ENCODE peak calls at places on chromosomes 12 and 14, in four cellular contexts. One of them, this sample, is unnamed.

GRCh38 chr14:90017371-90017770 is 44.4 kb upstream of the KCNK13 start:
- DNase-seq in A549: no peak
- DNase-seq in skeletal muscle cell: no peak
- DNase-seq in fibroblast of mammary gland: no peak
- DNase-seq in this sample: no peak

GRCh38 chr14:58151264-58151700 is 731 bp downstream of the ARMH4 start:
- DNase-seq in A549: no peak
- DNase-seq in skeletal muscle cell: no peak
- DNase-seq in fibroblast of mammary gland: peak; percentile 7
- DNase-seq in this sample: no peak

GRCh38 chr14:80624581-80624980 is 317.0 kb downstream of the CEP128 start:
- DNase-seq in A549: no peak
- DNase-seq in skeletal muscle cell: no peak
- DNase-seq in fibroblast of mammary gland: no peak
- DNase-seq in this sample: no peak

GRCh38 chr12:50062733-50063452 is 5.5 kb downstream of the ASIC1 start:
- DNase-seq in A549: no peak
- DNase-seq in skeletal muscle cell: no peak
- DNase-seq in fibroblast of mammary gland: no peak
- DNase-seq in this sample: no peak

GRCh38 chr14:91154851-91155625 is 41.2 kb downstream of the DGLUCY start:
- DNase-seq in A549: peak; percentile 30
- DNase-seq in skeletal muscle cell: peak; percentile 52
- DNase-seq in fibroblast of mammary gland: peak; percentile 72
- DNase-seq in this sample: no peak

GRCh38 chr14:20350860-20351259 is 7.4 kb downstream of the PARP2 start:
- DNase-seq in A549: no peak
- DNase-seq in skeletal muscle cell: no peak
- DNase-seq in fibroblast of mammary gland: peak; percentile 20
- DNase-seq in this sample: no peak

GRCh38 chr12:113247123-113248045 is 26.1 kb downstream of the TPCN1 start:
- DNase-seq in A549: no peak
- DNase-seq in skeletal muscle cell: no peak
- DNase-seq in fibroblast of mammary gland: peak; percentile 65
- DNase-seq in this sample: no peak

GRCh38 chr12:76820888-76821482 is 57.1 kb downstream of the ZDHHC17 start:
- DNase-seq in A549: peak; percentile 52
- DNase-seq in skeletal muscle cell: peak; percentile 2
- DNase-seq in fibroblast of mammary gland: peak; percentile 40
- DNase-seq in this sample: peak; percentile 7

GRCh38 chr14:93991212-93991611 is 5.9 kb upstream of the CCDC197 start:
- DNase-seq in A549: no peak
- DNase-seq in skeletal muscle cell: no peak
- DNase-seq in fibroblast of mammary gland: no peak
- DNase-seq in this sample: no peak

GRCh38 chr12:113485330-113485729 is 13.7 kb upstream of the LHX5 start:
- DNase-seq in A549: no peak
- DNase-seq in skeletal muscle cell: no peak
- DNase-seq in fibroblast of mammary gland: no peak
- DNase-seq in this sample: no peak

GRCh38 chr14:77212097-77212873 is 30.7 kb downstream of the TMEM63C start:
- DNase-seq in A549: no peak
- DNase-seq in skeletal muscle cell: no peak
- DNase-seq in fibroblast of mammary gland: no peak
- DNase-seq in this sample: no peak

GRCh38 chr14:85911044-85911443 is 381.1 kb downstream of the FLRT2 start:
- DNase-seq in A549: no peak
- DNase-seq in skeletal muscle cell: no peak
- DNase-seq in fibroblast of mammary gland: no peak
- DNase-seq in this sample: no peak

GRCh38 chr14:53226553-53226952 is 73.4 kb upstream of the DDHD1 start:
- DNase-seq in A549: no peak
- DNase-seq in skeletal muscle cell: peak; percentile 84
- DNase-seq in fibroblast of mammary gland: peak; percentile 89
- DNase-seq in this sample: peak; percentile 99

GRCh38 chr12:6833189-6833890 is 5.1 kb downstream of the P3H3 start:
- DNase-seq in A549: no peak
- DNase-seq in skeletal muscle cell: no peak
- DNase-seq in fibroblast of mammary gland: no peak
- DNase-seq in this sample: no peak

GRCh38 chr12:108729612-108730336 is 1.5 kb downstream of the CORO1C start:
- DNase-seq in A549: no peak
- DNase-seq in skeletal muscle cell: no peak
- DNase-seq in fibroblast of mammary gland: peak; percentile 57
- DNase-seq in this sample: peak; percentile 11

GRCh38 chr14:60760209-60760608 is 25.6 kb downstream of the MNAT1 start:
- DNase-seq in A549: no peak
- DNase-seq in skeletal muscle cell: no peak
- DNase-seq in fibroblast of mammary gland: no peak
- DNase-seq in this sample: no peak

GRCh38 chr14:25009891-25010290 is 40.1 kb downstream of the STXBP6 start:
- DNase-seq in A549: peak; percentile 58
- DNase-seq in skeletal muscle cell: no peak
- DNase-seq in fibroblast of mammary gland: no peak
- DNase-seq in this sample: no peak

GRCh38 chr12:18552829-18553228 is 185.0 kb downstream of the PLCZ1 start:
- DNase-seq in A549: no peak
- DNase-seq in skeletal muscle cell: no peak
- DNase-seq in fibroblast of mammary gland: no peak
- DNase-seq in this sample: no peak

GRCh38 chr12:94277426-94278000 is 129.1 kb downstream of the PLXNC1 start:
- DNase-seq in A549: no peak
- DNase-seq in skeletal muscle cell: no peak
- DNase-seq in fibroblast of mammary gland: peak; percentile 79
- DNase-seq in this sample: no peak

GRCh38 chr12:123471374-123472068 is 13.6 kb downstream of the SNRNP35 start:
- DNase-seq in A549: peak; percentile 52
- DNase-seq in skeletal muscle cell: peak; percentile 56
- DNase-seq in fibroblast of mammary gland: peak; percentile 90
- DNase-seq in this sample: no peak

GRCh38 chr14:73752297-73752992 is 38.3 kb upstream of the PNMA1 start:
- DNase-seq in A549: peak; percentile 53
- DNase-seq in skeletal muscle cell: peak; percentile 52
- DNase-seq in fibroblast of mammary gland: peak; percentile 29
- DNase-seq in this sample: no peak

GRCh38 chr12:1421091-1421902 is 173.1 kb downstream of the FBXL14 start:
- DNase-seq in A549: no peak
- DNase-seq in skeletal muscle cell: no peak
- DNase-seq in fibroblast of mammary gland: no peak
- DNase-seq in this sample: no peak

GRCh38 chr12:5088586-5089264 is 45.0 kb downstream of the KCNA5 start:
- DNase-seq in A549: peak; percentile 64
- DNase-seq in skeletal muscle cell: peak; percentile 32
- DNase-seq in fibroblast of mammary gland: peak; percentile 25
- DNase-seq in this sample: no peak

GRCh38 chr12:107109726-107110518 is 16.6 kb upstream of the CRY1 start:
- DNase-seq in A549: no peak
- DNase-seq in skeletal muscle cell: no peak
- DNase-seq in fibroblast of mammary gland: peak; percentile 19
- DNase-seq in this sample: no peak

GRCh38 chr14:64755661-64756265 is 51.5 kb downstream of the PLEKHG3 start:
- DNase-seq in A549: no peak
- DNase-seq in skeletal muscle cell: peak; percentile 28
- DNase-seq in fibroblast of mammary gland: peak; percentile 48
- DNase-seq in this sample: peak; percentile 72

GRCh38 chr12:13478650-13479181 is 282.2 kb downstream of the EMP1 start:
- DNase-seq in A549: no peak
- DNase-seq in skeletal muscle cell: no peak
- DNase-seq in fibroblast of mammary gland: no peak
- DNase-seq in this sample: no peak
- H3K4me3 ChIP-seq in A549: no peak overlapping the region
- H3K4me3 ChIP-seq in skeletal muscle cell: no peak overlapping the region
- H3K4me3 ChIP-seq in fibroblast of mammary gland: no peak overlapping the region
- H3K4me3 ChIP-seq in this sample: no peak overlapping the region

DNA sequence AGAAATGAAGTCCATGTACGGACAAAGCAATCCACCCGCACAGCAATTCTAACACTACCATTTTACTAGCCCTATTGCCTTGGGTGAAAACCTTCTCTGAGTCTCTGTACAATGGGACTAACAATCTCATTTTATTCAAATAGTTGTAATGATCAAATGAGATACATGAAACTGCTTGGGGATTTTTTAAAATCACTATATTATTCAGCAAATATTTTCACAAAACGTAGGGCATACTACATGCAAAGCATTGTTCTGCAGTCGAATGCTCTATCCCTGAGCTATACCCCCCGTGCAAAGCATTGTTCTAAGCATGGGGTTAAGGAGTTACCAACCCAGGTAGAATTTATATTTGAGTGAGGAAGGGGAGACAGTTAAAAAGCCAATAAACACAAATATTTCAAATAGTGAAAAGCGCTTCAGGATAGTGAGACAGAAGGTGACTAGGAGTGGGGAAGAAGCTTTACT is 554 bp upstream of the ATF7 start:
- DNase-seq in A549: no peak
- DNase-seq in skeletal muscle cell: no peak
- DNase-seq in fibroblast of mammary gland: no peak
- DNase-seq in this sample: no peak
- H3K4me3 ChIP-seq in A549: peak overlapping the region; percentile 67
- H3K4me3 ChIP-seq in skeletal muscle cell: peak overlapping the region; percentile 84
- H3K4me3 ChIP-seq in fibroblast of mammary gland: peak overlapping the region; percentile 92
- H3K4me3 ChIP-seq in this sample: peak overlapping the region; percentile 93

DNA sequence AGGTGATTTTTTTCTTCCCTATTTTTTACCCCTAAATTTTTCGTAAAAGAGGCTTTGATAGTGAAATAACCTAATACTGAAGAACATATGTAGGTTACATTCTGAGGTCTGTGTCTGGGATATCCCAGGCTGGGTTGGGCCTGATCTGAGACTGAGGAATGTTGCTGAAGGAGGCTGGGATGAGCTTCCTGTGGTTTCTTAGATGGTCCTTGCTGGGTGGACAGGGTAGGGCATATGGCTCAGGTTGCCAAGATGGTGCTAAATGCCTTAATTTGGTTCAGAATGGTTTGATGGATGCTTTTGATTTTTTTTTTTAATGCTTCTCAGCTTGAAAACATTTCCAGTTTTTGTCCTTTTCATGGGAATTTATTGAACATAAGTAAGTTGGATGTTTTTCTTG is 124.6 kb upstream of the PMCH start:
- DNase-seq in A549: no peak
- DNase-seq in skeletal muscle cell: no peak
- DNase-seq in fibroblast of mammary gland: no peak
- DNase-seq in this sample: no peak
- H3K4me3 ChIP-seq in A549: no peak overlapping the region
- H3K4me3 ChIP-seq in skeletal muscle cell: no peak overlapping the region
- H3K4me3 ChIP-seq in fibroblast of mammary gland: no peak overlapping the region
- H3K4me3 ChIP-seq in this sample: no peak overlapping the region

GRCh38 chr12:110661337-110661972 is 27.5 kb downstream of the HVCN1 start:
- DNase-seq in A549: no peak
- DNase-seq in skeletal muscle cell: no peak
- DNase-seq in fibroblast of mammary gland: no peak
- DNase-seq in this sample: no peak
- H3K4me3 ChIP-seq in A549: no peak overlapping the region
- H3K4me3 ChIP-seq in skeletal muscle cell: no peak overlapping the region
- H3K4me3 ChIP-seq in fibroblast of mammary gland: no peak overlapping the region
- H3K4me3 ChIP-seq in this sample: no peak overlapping the region

GRCh38 chr14:35121887-35122695 is at the start of the genes PPP2R3C and PRORP:
- DNase-seq in A549: peak; percentile 99
- DNase-seq in skeletal muscle cell: peak; percentile 77
- DNase-seq in fibroblast of mammary gland: peak; percentile 91
- DNase-seq in this sample: peak; percentile 96
- H3K4me3 ChIP-seq in A549: peak within 1 kb of the TSS; percentile 90
- H3K4me3 ChIP-seq in skeletal muscle cell: peak within 1 kb of the TSS; percentile 94
- H3K4me3 ChIP-seq in fibroblast of mammary gland: peak within 1 kb of the TSS; percentile 97
- H3K4me3 ChIP-seq in this sample: peak within 1 kb of the TSS; percentile 76

GRCh38 chr12:93002278-93003054 is 73.4 kb upstream of the EEA1 start:
- DNase-seq in A549: no peak
- DNase-seq in skeletal muscle cell: peak; percentile 31
- DNase-seq in fibroblast of mammary gland: peak; percentile 88
- DNase-seq in this sample: no peak
- H3K4me3 ChIP-seq in A549: no peak overlapping the region
- H3K4me3 ChIP-seq in skeletal muscle cell: no peak overlapping the region
- H3K4me3 ChIP-seq in fibroblast of mammary gland: no peak overlapping the region
- H3K4me3 ChIP-seq in this sample: no peak overlapping the region

GRCh38 chr12:96501139-96501741 is 11.9 kb downstream of the CFAP54 start:
- DNase-seq in A549: peak; percentile 84
- DNase-seq in skeletal muscle cell: no peak
- DNase-seq in fibroblast of mammary gland: peak; percentile 72
- DNase-seq in this sample: peak; percentile 19
- H3K4me3 ChIP-seq in A549: no peak overlapping the region
- H3K4me3 ChIP-seq in skeletal muscle cell: no peak overlapping the region
- H3K4me3 ChIP-seq in fibroblast of mammary gland: no peak overlapping the region
- H3K4me3 ChIP-seq in this sample: no peak overlapping the region